ENCODE peak calls at places on chromosomes 3 and 15, in seven cellular contexts. O is activated B cell treated with CpG ODN at 0.5 μM for 24 hours; P is stimulated activated CD4-positive, alpha-beta T cell treated with anti-CD3 and anti-CD28 coated beads, Interleukin-1b, Interleukin-23, amount 100 ng/mL, for 1 hour; S is fibroblast of the aortic adventitia; H is effector memory CD8-positive, alpha-beta T cell; G is nephron progenitor cell; V is GM23338. D is an unnamed sample.

GRCh38 chr3:98068824-98069223 is 18.1 kb upstream of the OR5AC2 start:
- DNase-seq in G (no peak), V (peak), S (no peak), O (no peak), H (no peak), P (no peak), D (no peak)

GRCh38 chr3:128301186-128302023 is 148.1 kb downstream of the EEFSEC start:
- DNase-seq in O (no peak), S (no peak), V (no peak), H (no peak), G (no peak), P (no peak), D (no peak)

GRCh38 chr3:191148131-191148530 is 50.9 kb upstream of the OSTN start:
- DNase-seq in V (no peak), S (no peak), O (no peak), P (no peak), H (no peak), G (no peak), D (no peak)

GRCh38 chr15:99449514-99449913 is 116.3 kb upstream of the MEF2A start:
- DNase-seq in P (no peak), S (no peak), G (no peak), H (no peak), O (no peak), V (no peak), D (no peak)

GRCh38 chr3:5426094-5426883 is 238.8 kb downstream of the EDEM1 start:
- DNase-seq in V (peak), H (peak), P (no peak), G (peak), S (peak), O (peak), D (peak)

GRCh38 chr15:84953136-84953535 is 28.5 kb upstream of the PDE8A start:
- DNase-seq in S (no peak), V (no peak), G (no peak), P (no peak), H (no peak), O (no peak), D (no peak)

GRCh38 chr15:98522127-98522526 is 126.2 kb upstream of the IGF1R start:
- DNase-seq in P (no peak), G (no peak), V (no peak), O (no peak), H (no peak), S (no peak), D (no peak)

GRCh38 chr3:126512026-126512425 is 5.5 kb downstream of the UROC1 start:
- DNase-seq in O (no peak), G (no peak), P (no peak), S (no peak), H (no peak), V (no peak), D (no peak)

GRCh38 chr15:74725241-74725774 is at the start of gene CYP1A1:
- DNase-seq in O (no peak), S (no peak), P (no peak), G (peak), V (peak), H (no peak), D (peak)

GRCh38 chr3:172102123-172102882 is 62.9 kb downstream of the FNDC3B start:
- DNase-seq in S (no peak), H (peak), G (no peak), P (no peak), V (no peak), O (no peak), D (no peak)

GRCh38 chr15:76963596-76963995 is 31.3 kb upstream of the PSTPIP1 start:
- DNase-seq in H (no peak), V (peak), P (no peak), G (no peak), S (no peak), O (no peak), D (no peak)

GRCh38 chr3:57464801-57465200 is 79.3 kb downstream of the DNAH12 start:
- DNase-seq in S (peak), H (no peak), G (no peak), P (no peak), O (no peak), V (peak), D (no peak)

GRCh38 chr15:78570710-78571109 is 5.4 kb downstream of the CHRNA5 start:
- DNase-seq in P (no peak), H (no peak), V (peak), O (no peak), S (no peak), G (no peak), D (no peak)

GRCh38 chr15:40045572-40046217 is 6.7 kb upstream of the SRP14 start:
- DNase-seq in P (no peak), O (no peak), S (no peak), H (no peak), G (no peak), V (no peak), D (no peak)

GRCh38 chr15:63986751-63987341 is 59.4 kb downstream of the DAPK2 start:
- DNase-seq in O (no peak), H (no peak), S (no peak), G (no peak), V (no peak), P (no peak), D (no peak)

GRCh38 chr3:166303685-166304084 is 466.5 kb upstream of the BCHE start:
- DNase-seq in V (no peak), P (no peak), O (no peak), G (no peak), S (no peak), H (no peak), D (no peak)

GRCh38 chr3:96833301-96833700 is 18.9 kb downstream of the EPHA6 start:
- DNase-seq in P (no peak), H (no peak), O (no peak), S (no peak), G (no peak), V (no peak), D (no peak)

GRCh38 chr3:81558106-81558505 is 203.3 kb downstream of the GBE1 start:
- DNase-seq in O (no peak), S (no peak), G (no peak), V (no peak), P (no peak), H (no peak), D (no peak)

GRCh38 chr3:127410137-127410488 is 122.3 kb upstream of the PRR20G start:
- DNase-seq in V (no peak), S (no peak), G (no peak), H (no peak), P (no peak), O (no peak), D (no peak)

GRCh38 chr3:171811913-171812321 is 1.6 kb upstream of the PLD1 start:
- DNase-seq in G (no peak), P (no peak), V (no peak), O (no peak), S (peak), H (no peak), D (peak)

GRCh38 chr15:85852969-85853368 is 58.2 kb upstream of the KLHL25 start:
- DNase-seq in G (no peak), V (no peak), O (no peak), P (no peak), S (no peak), H (no peak), D (no peak)

GRCh38 chr15:69324031-69324430 is 25.3 kb downstream of the PAQR5 start:
- DNase-seq in P (no peak), O (no peak), G (no peak), V (no peak), H (no peak), S (no peak), D (peak)

GRCh38 chr3:163056874-163057497 is 1560.4 kb downstream of the OTOL1 start:
- DNase-seq in H (no peak), P (no peak), V (peak), S (peak), G (peak), O (no peak), D (peak)

GRCh38 chr3:188006726-188007393 is 147.1 kb upstream of the LPP start:
- DNase-seq in S (peak), G (peak), V (no peak), P (no peak), H (no peak), O (peak), D (no peak)

GRCh38 chr3:129009266-129009665 is 8.2 kb downstream of the EFCC1 start:
- DNase-seq in G (no peak), H (no peak), O (no peak), V (no peak), S (no peak), P (no peak), D (no peak)

GRCh38 chr3:53804697-53805462 is 41.3 kb downstream of the CHDH start:
- DNase-seq in G (no peak), S (peak), V (no peak), O (no peak), H (no peak), P (no peak), D (peak)

GRCh38 chr3:184766555-184767261 is 45.3 kb upstream of the VPS8 start:
- DNase-seq in G (no peak), P (no peak), O (no peak), H (no peak), S (peak), V (no peak), D (no peak)

GRCh38 chr3:194991338-194991654 is 279.7 kb downstream of the XXYLT1 start:
- DNase-seq in H (no peak), O (no peak), S (no peak), V (no peak), G (no peak), P (no peak), D (no peak)

GRCh38 chr15:38085931-38086562 is 151.6 kb downstream of the TMCO5A start:
- DNase-seq in H (no peak), S (peak), V (no peak), O (no peak), P (no peak), G (no peak), D (peak)

GRCh38 chr3:195558602-195559001 is 15.5 kb upstream of the PPP1R2 start:
- DNase-seq in H (no peak), G (no peak), S (peak), P (no peak), V (peak), O (no peak), D (peak)

GRCh38 chr15:85129881-85130280 is 148.2 kb downstream of the PDE8A start:
- DNase-seq in O (no peak), H (no peak), P (no peak), S (no peak), G (no peak), V (no peak), D (no peak)

D was measured in adipocyte.